ENCODE peak calls at places on chromosome 1, in seven cellular contexts. Y is GM12892; R is stimulated activated CD4-positive, alpha-beta T cell treated with anti-CD3 and anti-CD28 coated beads, Interleukin-1b, Interleukin-23, amount 100 ng/mL, for 24 hours; N is Peyer's patch; E is endodermal cell; Z is nucleus accumbens; K is NCI-H2029 treated with DMSO at 0.1 percent for 48 hours. U is an unnamed sample.

GRCh38 chr1:2391034-2391384 is 345 bp downstream of the MORN1 start:
- DNase-seq in Y (no peak), R (no peak), N (no peak), E (peak; percentile 71), Z (no peak), K (no peak), U (no peak)

GRCh38 chr1:14238472-14239059 is 359.9 kb upstream of the KAZN start:
- DNase-seq in Y (no peak), R (no peak), N (peak; percentile 69), E (no peak), Z (no peak), K (peak; percentile 55), U (no peak)

GRCh38 chr1:106768501-106768900 is 288.0 kb upstream of the PRMT6 start:
- DNase-seq in Y (no peak), R (no peak), N (no peak), E (no peak), Z (no peak), K (no peak), U (no peak)

GRCh38 chr1:182685186-182685585 is 799 bp upstream of the RGS8 start:
- DNase-seq in Y (no peak), R (no peak), N (no peak), E (no peak), Z (no peak), K (no peak), U (no peak)

GRCh38 chr1:204254031-204254661 is 40.4 kb upstream of the GOLT1A start:
- DNase-seq in Y (no peak), R (no peak), N (peak; percentile 72), E (no peak), Z (no peak), K (no peak), U (no peak)

GRCh38 chr1:22471078-22471477 is 19.4 kb downstream of the ZBTB40 start:
- DNase-seq in Y (no peak), R (no peak), N (no peak), E (no peak), Z (no peak), K (no peak), U (no peak)

GRCh38 chr1:43580039-43580438 is 49.4 kb downstream of the PTPRF start:
- DNase-seq in Y (no peak), R (no peak), N (no peak), E (no peak), Z (no peak), K (no peak), U (no peak)

GRCh38 chr1:9426291-9426711 is 113.0 kb upstream of the SLC25A33 start:
- DNase-seq in Y (peak; percentile 79), R (peak; percentile 63), N (peak; percentile 95), E (no peak), Z (no peak), K (no peak), U (no peak)

GRCh38 chr1:47031059-47031458 is 7.6 kb downstream of the CYP4X1 start:
- DNase-seq in Y (no peak), R (no peak), N (no peak), E (no peak), Z (no peak), K (peak; percentile 53), U (no peak)

GRCh38 chr1:64139877-64140276 is 63.5 kb upstream of the UBE2U start:
- DNase-seq in Y (no peak), R (no peak), N (no peak), E (no peak), Z (no peak), K (no peak), U (no peak)

GRCh38 chr1:99707535-99708142 is 58.8 kb downstream of the FRRS1 start:
- DNase-seq in Y (no peak), R (peak; percentile 30), N (peak; percentile 89), E (peak; percentile 87), Z (no peak), K (peak; percentile 84), U (peak; percentile 66)

GRCh38 chr1:68328485-68328884 is 96.2 kb upstream of the WLS start:
- DNase-seq in Y (no peak), R (no peak), N (no peak), E (no peak), Z (no peak), K (no peak), U (no peak)

GRCh38 chr1:245169391-245169790 is 14.6 kb downstream of the KIF26B start:
- DNase-seq in Y (no peak), R (no peak), N (no peak), E (no peak), Z (no peak), K (no peak), U (no peak)

GRCh38 chr1:4072754-4073153 is 172.7 kb upstream of the C1orf174 start:
- DNase-seq in Y (no peak), R (no peak), N (peak; percentile 7), E (no peak), Z (no peak), K (no peak), U (no peak)

GRCh38 chr1:169112241-169112640 is 5.8 kb downstream of the ATP1B1 start:
- DNase-seq in Y (no peak), R (no peak), N (peak; percentile 57), E (no peak), Z (no peak), K (no peak), U (no peak)

GRCh38 chr1:150537732-150538684 is 11.2 kb upstream of the ADAMTSL4 start:
- DNase-seq in Y (no peak), R (no peak), N (no peak), E (peak; percentile 90), Z (no peak), K (no peak), U (peak; percentile 71)

GRCh38 chr1:212634252-212634651 is 25.7 kb downstream of the ATF3 start:
- DNase-seq in Y (no peak), R (no peak), N (no peak), E (no peak), Z (no peak), K (no peak), U (no peak)

GRCh38 chr1:24926596-24927249 is 3.4 kb downstream of the RUNX3 start:
- DNase-seq in Y (no peak), R (no peak), N (no peak), E (peak; percentile 75), Z (no peak), K (no peak), U (no peak)

GRCh38 chr1:193270996-193271395 is 84.6 kb upstream of the B3GALT2 start:
- DNase-seq in Y (no peak), R (no peak), N (no peak), E (no peak), Z (no peak), K (no peak), U (no peak)

GRCh38 chr1:29444782-29445325 is 208.5 kb downstream of the PTPRU start:
- DNase-seq in Y (no peak), R (no peak), N (no peak), E (peak; percentile 46), Z (no peak), K (no peak), U (peak; percentile 25)

GRCh38 chr1:28190337-28190979 is 14.0 kb upstream of the PTAFR start:
- DNase-seq in Y (no peak), R (no peak), N (no peak), E (no peak), Z (no peak), K (no peak), U (no peak)

GRCh38 chr1:173206816-173207595 is at the start of gene TNFSF4:
- DNase-seq in Y (no peak), R (peak; percentile 26), N (peak; percentile 46), E (no peak), Z (no peak), K (no peak), U (no peak)

GRCh38 chr1:110225756-110226404 is 15.8 kb downstream of the KCNC4 start:
- DNase-seq in Y (no peak), R (no peak), N (no peak), E (no peak), Z (no peak), K (no peak), U (no peak)

GRCh38 chr1:12232221-12232620 is 2.4 kb downstream of the VPS13D start:
- DNase-seq in Y (no peak), R (no peak), N (peak; percentile 53), E (no peak), Z (no peak), K (no peak), U (no peak)

GRCh38 chr1:3747522-3747848 is 4.8 kb upstream of the CCDC27 start:
- DNase-seq in Y (no peak), R (no peak), N (no peak), E (no peak), Z (no peak), K (no peak), U (no peak)

GRCh38 chr1:87089070-87089736 is 174.8 kb downstream of the HS2ST1 start:
- DNase-seq in Y (no peak), R (no peak), N (no peak), E (no peak), Z (no peak), K (no peak), U (no peak)

GRCh38 chr1:147853391-147853790 is 49.2 kb upstream of the GJA8 start:
- DNase-seq in Y (no peak), R (no peak), N (no peak), E (no peak), Z (no peak), K (no peak), U (no peak)